ENCODE peak calls at places on chromosomes 16 and 17, in nine cellular contexts. G is OCI-LY7; T is prostate gland; Q is CD8-positive, alpha-beta memory T cell; W is iPS DF 6.9; S is heart right ventricle; A is stimulated activated CD4-positive, alpha-beta T cell treated with anti-CD3 and anti-CD28 coated beads, Interleukin-12 subunit alpha, Interleukin-12 subunit beta, amount 100 ng/mL, for 48 hours; F is tibial nerve; Z is GM10248. P is an unnamed sample.

GRCh38 chr17:80034977-80035686 is 540 bp downstream of the TBC1D16 start:
- DNase-seq in W (no peak), T (no peak), G (no peak), F (no peak), A (no peak), Q (peak), S (peak), Z (peak), P (no peak)

GRCh38 chr17:57707892-57708291 is 37.2 kb downstream of the CCDC182 start:
- DNase-seq in Q (no peak), F (no peak), A (no peak), W (peak), Z (no peak), T (no peak), G (no peak), S (no peak), P (no peak)

GRCh38 chr17:59093702-59094231 is 12.9 kb downstream of the TRIM37 start:
- DNase-seq in A (no peak), Z (no peak), T (no peak), W (no peak), S (peak), G (no peak), Q (no peak), F (peak), P (no peak)

GRCh38 chr17:17525956-17526355 is 29.8 kb upstream of the RASD1 start:
- DNase-seq in A (no peak), Z (no peak), Q (no peak), W (no peak), T (no peak), S (no peak), G (no peak), F (no peak), P (no peak)

GRCh38 chr16:85412911-85413520 is 200.1 kb upstream of the GSE1 start:
- DNase-seq in G (no peak), A (no peak), Q (no peak), T (no peak), Z (no peak), W (no peak), S (peak), F (no peak), P (no peak)

GRCh38 chr17:47099451-47099986 is 89.6 kb downstream of the CDC27 start:
- DNase-seq in Z (no peak), W (no peak), Q (no peak), T (no peak), S (no peak), A (peak), F (no peak), G (peak), P (no peak)

GRCh38 chr16:72621651-72622050 is 426.3 kb downstream of the ZFHX3 start:
- DNase-seq in T (no peak), Q (no peak), F (no peak), A (no peak), W (no peak), Z (no peak), G (no peak), S (no peak), P (no peak)

GRCh38 chr17:68398731-68399637 is 58.3 kb downstream of the WIPI1 start:
- DNase-seq in W (no peak), T (peak), Q (no peak), S (peak), F (peak), Z (peak), G (peak), A (peak), P (no peak)

GRCh38 chr17:37726248-37726647 is 18.6 kb downstream of the HNF1B start:
- DNase-seq in S (no peak), W (no peak), T (no peak), Z (no peak), G (no peak), Q (no peak), F (no peak), A (no peak), P (no peak)

GRCh38 chr17:2282297-2282873 is 21.2 kb downstream of the SMG6 start:
- DNase-seq in Q (no peak), S (no peak), Z (peak), G (peak), F (peak), T (no peak), A (no peak), W (peak), P (no peak)

GRCh38 chr16:9311303-9311954 is 220.0 kb downstream of the HAPSTR1 start:
- DNase-seq in Z (no peak), A (no peak), Q (no peak), G (no peak), S (no peak), F (no peak), W (peak), T (no peak), P (no peak)

GRCh38 chr16:69424935-69425784 is 741 bp downstream of the CYB5B start:
- DNase-seq in F (no peak), G (peak), Q (no peak), A (no peak), W (no peak), T (no peak), Z (no peak), S (no peak), P (no peak)

GRCh38 chr17:32496348-32497078 is 9.7 kb downstream of the CDK5R1 start:
- DNase-seq in Q (no peak), S (no peak), Z (no peak), W (no peak), T (no peak), F (no peak), A (no peak), G (no peak), P (no peak)

GRCh38 chr17:82752371-82753200 is 721 bp downstream of the TBCD start:
- DNase-seq in S (peak), Q (no peak), T (no peak), A (no peak), F (no peak), Z (peak), G (peak), W (no peak), P (no peak)

GRCh38 chr17:28624148-28624547 is 10.2 kb upstream of the RSKR start:
- DNase-seq in Z (no peak), F (no peak), S (no peak), G (peak), T (no peak), A (no peak), Q (no peak), W (no peak), P (no peak)

GRCh38 chr16:12467418-12468210 is 336.1 kb downstream of the CPPED1 start:
- DNase-seq in Z (no peak), Q (no peak), S (no peak), A (no peak), G (no peak), T (no peak), F (no peak), W (no peak), P (no peak)

GRCh38 chr17:61313515-61314326 is 85.9 kb upstream of the TBX2 start:
- DNase-seq in Z (no peak), T (no peak), W (no peak), Q (no peak), F (no peak), S (peak), A (no peak), G (no peak), P (no peak)

GRCh38 chr17:46037722-46038255 is 38.7 kb downstream of the STH start:
- DNase-seq in G (no peak), S (no peak), F (no peak), Q (no peak), W (no peak), Z (no peak), T (no peak), A (no peak), P (no peak)

P was measured in activated T-cell treated with anti-CD3 and anti-CD28 coated beads for 24 hours.